ENCODE peak calls at places on chromosome 15, in eight cellular contexts. One of them, this sample, is unnamed.

GRCh38 chr15:34651962-34652725 is 68.7 kb upstream of the GOLGA8B start:
- DNase-seq in activated CD8-positive, alpha-beta memory T cell treated with anti-CD3 and anti-CD28 coated beads, Interleukin-2, amount 50 U/mL, for 48 hours: no peak
- DNase-seq in C1 segment of cervical spinal cord: no peak
- DNase-seq in H54: no peak
- DNase-seq in effector CD8-positive, alpha-beta T cell: no peak
- DNase-seq in mesenteric fat pad: no peak
- DNase-seq in cardiac muscle cell: no peak
- DNase-seq in dermis microvascular lymphatic vessel endothelial cell: no peak
- DNase-seq in this sample: no peak

GRCh38 chr15:66784174-66784573 is 82.1 kb downstream of the SMAD6 start:
- DNase-seq in H54: no peak
- DNase-seq in dermis microvascular lymphatic vessel endothelial cell: no peak
- DNase-seq in cardiac muscle cell: no peak
- DNase-seq in C1 segment of cervical spinal cord: no peak
- DNase-seq in mesenteric fat pad: peak
- DNase-seq in effector CD8-positive, alpha-beta T cell: no peak
- DNase-seq in activated CD8-positive, alpha-beta memory T cell treated with anti-CD3 and anti-CD28 coated beads, Interleukin-2, amount 50 U/mL, for 48 hours: no peak
- DNase-seq in this sample: no peak

GRCh38 chr15:64571857-64572291 is 111.5 kb downstream of the ZNF609 start:
- DNase-seq in mesenteric fat pad: no peak
- DNase-seq in H54: no peak
- DNase-seq in activated CD8-positive, alpha-beta memory T cell treated with anti-CD3 and anti-CD28 coated beads, Interleukin-2, amount 50 U/mL, for 48 hours: no peak
- DNase-seq in dermis microvascular lymphatic vessel endothelial cell: peak
- DNase-seq in effector CD8-positive, alpha-beta T cell: no peak
- DNase-seq in cardiac muscle cell: no peak
- DNase-seq in C1 segment of cervical spinal cord: no peak
- DNase-seq in this sample: no peak

GRCh38 chr15:58224068-58224467 is 85.9 kb downstream of the AQP9 start:
- DNase-seq in activated CD8-positive, alpha-beta memory T cell treated with anti-CD3 and anti-CD28 coated beads, Interleukin-2, amount 50 U/mL, for 48 hours: no peak
- DNase-seq in H54: no peak
- DNase-seq in mesenteric fat pad: no peak
- DNase-seq in C1 segment of cervical spinal cord: no peak
- DNase-seq in cardiac muscle cell: no peak
- DNase-seq in effector CD8-positive, alpha-beta T cell: no peak
- DNase-seq in dermis microvascular lymphatic vessel endothelial cell: peak
- DNase-seq in this sample: no peak

GRCh38 chr15:40313531-40314398 is 6.0 kb upstream of the PLCB2 start:
- DNase-seq in activated CD8-positive, alpha-beta memory T cell treated with anti-CD3 and anti-CD28 coated beads, Interleukin-2, amount 50 U/mL, for 48 hours: no peak
- DNase-seq in cardiac muscle cell: peak
- DNase-seq in effector CD8-positive, alpha-beta T cell: peak
- DNase-seq in C1 segment of cervical spinal cord: no peak
- DNase-seq in mesenteric fat pad: no peak
- DNase-seq in dermis microvascular lymphatic vessel endothelial cell: peak
- DNase-seq in H54: no peak
- DNase-seq in this sample: peak

GRCh38 chr15:23477920-23478319 is 30.9 kb upstream of the GOLGA6L2 start:
- DNase-seq in dermis microvascular lymphatic vessel endothelial cell: no peak
- DNase-seq in C1 segment of cervical spinal cord: no peak
- DNase-seq in H54: no peak
- DNase-seq in effector CD8-positive, alpha-beta T cell: no peak
- DNase-seq in mesenteric fat pad: no peak
- DNase-seq in activated CD8-positive, alpha-beta memory T cell treated with anti-CD3 and anti-CD28 coated beads, Interleukin-2, amount 50 U/mL, for 48 hours: no peak
- DNase-seq in cardiac muscle cell: no peak
- DNase-seq in this sample: no peak

GRCh38 chr15:49852756-49853155 is 231.9 kb downstream of the DTWD1 start:
- DNase-seq in C1 segment of cervical spinal cord: no peak
- DNase-seq in mesenteric fat pad: no peak
- DNase-seq in activated CD8-positive, alpha-beta memory T cell treated with anti-CD3 and anti-CD28 coated beads, Interleukin-2, amount 50 U/mL, for 48 hours: no peak
- DNase-seq in effector CD8-positive, alpha-beta T cell: no peak
- DNase-seq in H54: no peak
- DNase-seq in cardiac muscle cell: no peak
- DNase-seq in dermis microvascular lymphatic vessel endothelial cell: no peak
- DNase-seq in this sample: no peak

GRCh38 chr15:90451215-90451850 is 63.3 kb downstream of the IQGAP1 start:
- DNase-seq in dermis microvascular lymphatic vessel endothelial cell: no peak
- DNase-seq in H54: no peak
- DNase-seq in cardiac muscle cell: no peak
- DNase-seq in C1 segment of cervical spinal cord: no peak
- DNase-seq in effector CD8-positive, alpha-beta T cell: no peak
- DNase-seq in activated CD8-positive, alpha-beta memory T cell treated with anti-CD3 and anti-CD28 coated beads, Interleukin-2, amount 50 U/mL, for 48 hours: no peak
- DNase-seq in mesenteric fat pad: no peak
- DNase-seq in this sample: no peak

GRCh38 chr15:46580487-46580886 is 945.7 kb downstream of the SQOR start:
- DNase-seq in effector CD8-positive, alpha-beta T cell: no peak
- DNase-seq in cardiac muscle cell: no peak
- DNase-seq in dermis microvascular lymphatic vessel endothelial cell: no peak
- DNase-seq in H54: no peak
- DNase-seq in activated CD8-positive, alpha-beta memory T cell treated with anti-CD3 and anti-CD28 coated beads, Interleukin-2, amount 50 U/mL, for 48 hours: no peak
- DNase-seq in mesenteric fat pad: no peak
- DNase-seq in C1 segment of cervical spinal cord: no peak
- DNase-seq in this sample: no peak

GRCh38 chr15:60546764-60547163 is 67.8 kb upstream of the ICE2 start:
- DNase-seq in effector CD8-positive, alpha-beta T cell: no peak
- DNase-seq in activated CD8-positive, alpha-beta memory T cell treated with anti-CD3 and anti-CD28 coated beads, Interleukin-2, amount 50 U/mL, for 48 hours: no peak
- DNase-seq in mesenteric fat pad: no peak
- DNase-seq in dermis microvascular lymphatic vessel endothelial cell: no peak
- DNase-seq in cardiac muscle cell: no peak
- DNase-seq in H54: no peak
- DNase-seq in C1 segment of cervical spinal cord: no peak
- DNase-seq in this sample: no peak

GRCh38 chr15:59616390-59616789 is 4.8 kb downstream of the GCNT3 start:
- DNase-seq in effector CD8-positive, alpha-beta T cell: no peak
- DNase-seq in C1 segment of cervical spinal cord: no peak
- DNase-seq in H54: no peak
- DNase-seq in activated CD8-positive, alpha-beta memory T cell treated with anti-CD3 and anti-CD28 coated beads, Interleukin-2, amount 50 U/mL, for 48 hours: no peak
- DNase-seq in dermis microvascular lymphatic vessel endothelial cell: no peak
- DNase-seq in mesenteric fat pad: no peak
- DNase-seq in cardiac muscle cell: no peak
- DNase-seq in this sample: no peak

GRCh38 chr15:51776952-51777574 is 25.7 kb downstream of the TMOD2 start:
- DNase-seq in dermis microvascular lymphatic vessel endothelial cell: peak
- DNase-seq in C1 segment of cervical spinal cord: no peak
- DNase-seq in cardiac muscle cell: peak
- DNase-seq in activated CD8-positive, alpha-beta memory T cell treated with anti-CD3 and anti-CD28 coated beads, Interleukin-2, amount 50 U/mL, for 48 hours: no peak
- DNase-seq in mesenteric fat pad: no peak
- DNase-seq in effector CD8-positive, alpha-beta T cell: peak
- DNase-seq in H54: peak
- DNase-seq in this sample: peak

GRCh38 chr15:69405110-69405509 is 9.0 kb upstream of the KIF23 start:
- DNase-seq in mesenteric fat pad: no peak
- DNase-seq in H54: no peak
- DNase-seq in C1 segment of cervical spinal cord: no peak
- DNase-seq in effector CD8-positive, alpha-beta T cell: no peak
- DNase-seq in cardiac muscle cell: no peak
- DNase-seq in dermis microvascular lymphatic vessel endothelial cell: no peak
- DNase-seq in activated CD8-positive, alpha-beta memory T cell treated with anti-CD3 and anti-CD28 coated beads, Interleukin-2, amount 50 U/mL, for 48 hours: no peak
- DNase-seq in this sample: no peak

GRCh38 chr15:55530861-55531313 is 22.9 kb upstream of the DNAAF4 start:
- DNase-seq in effector CD8-positive, alpha-beta T cell: no peak
- DNase-seq in H54: no peak
- DNase-seq in mesenteric fat pad: no peak
- DNase-seq in dermis microvascular lymphatic vessel endothelial cell: no peak
- DNase-seq in activated CD8-positive, alpha-beta memory T cell treated with anti-CD3 and anti-CD28 coated beads, Interleukin-2, amount 50 U/mL, for 48 hours: no peak
- DNase-seq in cardiac muscle cell: peak
- DNase-seq in C1 segment of cervical spinal cord: no peak
- DNase-seq in this sample: no peak

GRCh38 chr15:70437882-70438331 is 325.5 kb downstream of the UACA start:
- DNase-seq in dermis microvascular lymphatic vessel endothelial cell: no peak
- DNase-seq in effector CD8-positive, alpha-beta T cell: no peak
- DNase-seq in C1 segment of cervical spinal cord: no peak
- DNase-seq in H54: no peak
- DNase-seq in cardiac muscle cell: peak
- DNase-seq in mesenteric fat pad: no peak
- DNase-seq in activated CD8-positive, alpha-beta memory T cell treated with anti-CD3 and anti-CD28 coated beads, Interleukin-2, amount 50 U/mL, for 48 hours: no peak
- DNase-seq in this sample: no peak

GRCh38 chr15:66214236-66214635 is 39.3 kb downstream of the MEGF11 start:
- DNase-seq in activated CD8-positive, alpha-beta memory T cell treated with anti-CD3 and anti-CD28 coated beads, Interleukin-2, amount 50 U/mL, for 48 hours: no peak
- DNase-seq in H54: no peak
- DNase-seq in effector CD8-positive, alpha-beta T cell: no peak
- DNase-seq in dermis microvascular lymphatic vessel endothelial cell: peak
- DNase-seq in cardiac muscle cell: no peak
- DNase-seq in C1 segment of cervical spinal cord: no peak
- DNase-seq in mesenteric fat pad: no peak
- DNase-seq in this sample: no peak

GRCh38 chr15:68204776-68205557 is at the start of gene CALML4:
- DNase-seq in dermis microvascular lymphatic vessel endothelial cell: peak
- DNase-seq in activated CD8-positive, alpha-beta memory T cell treated with anti-CD3 and anti-CD28 coated beads, Interleukin-2, amount 50 U/mL, for 48 hours: no peak
- DNase-seq in cardiac muscle cell: no peak
- DNase-seq in effector CD8-positive, alpha-beta T cell: no peak
- DNase-seq in C1 segment of cervical spinal cord: no peak
- DNase-seq in H54: no peak
- DNase-seq in mesenteric fat pad: no peak
- DNase-seq in this sample: peak

GRCh38 chr15:78944669-78945407 is at the start of gene CTSH:
- DNase-seq in H54: no peak
- DNase-seq in effector CD8-positive, alpha-beta T cell: peak
- DNase-seq in dermis microvascular lymphatic vessel endothelial cell: peak
- DNase-seq in C1 segment of cervical spinal cord: peak
- DNase-seq in activated CD8-positive, alpha-beta memory T cell treated with anti-CD3 and anti-CD28 coated beads, Interleukin-2, amount 50 U/mL, for 48 hours: peak
- DNase-seq in mesenteric fat pad: peak
- DNase-seq in cardiac muscle cell: peak
- DNase-seq in this sample: peak

GRCh38 chr15:66883322-66883911 is 181.4 kb downstream of the SMAD6 start:
- DNase-seq in mesenteric fat pad: peak
- DNase-seq in cardiac muscle cell: peak
- DNase-seq in activated CD8-positive, alpha-beta memory T cell treated with anti-CD3 and anti-CD28 coated beads, Interleukin-2, amount 50 U/mL, for 48 hours: peak
- DNase-seq in H54: peak
- DNase-seq in effector CD8-positive, alpha-beta T cell: no peak
- DNase-seq in C1 segment of cervical spinal cord: peak
- DNase-seq in dermis microvascular lymphatic vessel endothelial cell: peak
- DNase-seq in this sample: peak

This sample was measured in testis.